ENCODE peak calls at places on chromosomes 16 and 17, in ten cellular contexts. V is aorta; K is left cardiac atrium; I is A549; Q is A172; S is sigmoid colon; E is CD4-positive, alpha-beta memory T cell; W is activated CD8-positive, alpha-beta T cell treated with anti-CD3 and anti-CD28 coated beads, Interleukin-2, amount 10 ng/mL, durations not matched to agents 7 days and 5 days; O is AG08396; L is A673. R is an unnamed sample.

GRCh38 chr17:48207776-48208175 is 100.2 kb downstream of the SNX11 start:
- DNase-seq in V (no peak), K (no peak), I (no peak), Q (no peak), S (no peak), E (no peak), W (no peak), O (no peak), L (no peak), R (no peak)

GRCh38 chr17:64327201-64327930 is 63.3 kb downstream of the PECAM1 start:
- DNase-seq in V (no peak), K (peak; percentile 75), I (no peak), Q (no peak), S (no peak), E (no peak), W (no peak), O (no peak), L (no peak), R (no peak)

GRCh38 chr17:52035336-52035915 is 123.1 kb downstream of the CA10 start:
- DNase-seq in V (no peak), K (no peak), I (no peak), Q (no peak), S (no peak), E (no peak), W (no peak), O (no peak), L (no peak), R (peak; percentile 79)

GRCh38 chr16:67598527-67598926 is 36.2 kb downstream of the CTCF start:
- DNase-seq in V (no peak), K (no peak), I (no peak), Q (no peak), S (no peak), E (no peak), W (no peak), O (no peak), L (no peak), R (no peak)

GRCh38 chr16:47143677-47144558 is at the start of gene NETO2:
- DNase-seq in V (peak; percentile 62), K (peak; percentile 51), I (peak; percentile 69), Q (peak; percentile 18), S (no peak), E (peak; percentile 81), W (peak; percentile 67), O (peak; percentile 65), L (peak; percentile 73), R (no peak)

GRCh38 chr16:87895641-87896141 is 26.4 kb upstream of the SLC7A5 start:
- DNase-seq in V (peak; percentile 59), K (no peak), I (no peak), Q (peak; percentile 16), S (no peak), E (peak; percentile 28), W (peak; percentile 92), O (no peak), L (no peak), R (no peak)

GRCh38 chr17:77280304-77280910 is 139.6 kb downstream of the SEC14L1 start:
- DNase-seq in V (no peak), K (no peak), I (no peak), Q (peak; percentile 89), S (no peak), E (no peak), W (no peak), O (peak; percentile 50), L (no peak), R (no peak)

GRCh38 chr17:71846561-71846960 is 274.3 kb upstream of the SOX9 start:
- DNase-seq in V (no peak), K (no peak), I (no peak), Q (no peak), S (no peak), E (no peak), W (no peak), O (no peak), L (no peak), R (no peak)

GRCh38 chr16:12412890-12413289 is 390.8 kb downstream of the CPPED1 start:
- DNase-seq in V (no peak), K (no peak), I (no peak), Q (no peak), S (no peak), E (no peak), W (no peak), O (no peak), L (no peak), R (no peak)

GRCh38 chr17:62052765-62053338 is 12.2 kb downstream of the MED13 start:
- DNase-seq in V (no peak), K (no peak), I (no peak), Q (no peak), S (no peak), E (no peak), W (no peak), O (no peak), L (no peak), R (no peak)

GRCh38 chr17:29579866-29580771 is 9.3 kb downstream of the GIT1 start:
- DNase-seq in V (peak; percentile 89), K (peak; percentile 89), I (peak; percentile 91), Q (peak; percentile 85), S (peak; percentile 91), E (peak; percentile 87), W (peak; percentile 92), O (peak; percentile 92), L (peak; percentile 91), R (no peak)

GRCh38 chr17:55655777-55656176 is 66.9 kb downstream of the TMEM100 start:
- DNase-seq in V (no peak), K (no peak), I (no peak), Q (no peak), S (no peak), E (no peak), W (no peak), O (no peak), L (no peak), R (no peak)

GRCh38 chr17:33927732-33928133 is 327.4 kb upstream of the CCL2 start:
- DNase-seq in V (no peak), K (no peak), I (no peak), Q (peak; percentile 43), S (no peak), E (no peak), W (no peak), O (no peak), L (peak; percentile 0), R (no peak)

GRCh38 chr17:64750891-64751677 is 89.0 kb upstream of the SMURF2 start:
- DNase-seq in V (no peak), K (no peak), I (no peak), Q (no peak), S (no peak), E (no peak), W (no peak), O (no peak), L (no peak), R (no peak)

R was measured in cerebellar nuclear complex.